ENCODE peak calls at places on chromosomes 4 and X, in eight cellular contexts. One of them, this sample, is unnamed.

GRCh38 chr4:3853388-3854035 is 87.3 kb downstream of the ADRA2C start:
- DNase-seq in Panc1: no peak
- DNase-seq in CD4-positive, alpha-beta T cell: no peak
- DNase-seq in GM06990: no peak
- DNase-seq in transverse colon: no peak
- DNase-seq in breast epithelium: no peak
- DNase-seq in suprapubic skin: no peak
- DNase-seq in mammary epithelial cell: no peak
- DNase-seq in this sample: no peak

GRCh38 chr4:57077550-57078311 is 32.5 kb downstream of the IGFBP7 start:
- DNase-seq in Panc1: no peak
- DNase-seq in CD4-positive, alpha-beta T cell: no peak
- DNase-seq in GM06990: no peak
- DNase-seq in transverse colon: no peak
- DNase-seq in breast epithelium: no peak
- DNase-seq in suprapubic skin: no peak
- DNase-seq in mammary epithelial cell: peak
- DNase-seq in this sample: peak

GRCh38 chr4:47270226-47270888 is 193.1 kb downstream of the COMMD8 start:
- DNase-seq in Panc1: no peak
- DNase-seq in CD4-positive, alpha-beta T cell: no peak
- DNase-seq in GM06990: no peak
- DNase-seq in transverse colon: no peak
- DNase-seq in breast epithelium: no peak
- DNase-seq in suprapubic skin: no peak
- DNase-seq in mammary epithelial cell: no peak
- DNase-seq in this sample: no peak

GRCh38 chr4:85209161-85209560 is 242.7 kb upstream of the WDFY3 start:
- DNase-seq in Panc1: no peak
- DNase-seq in CD4-positive, alpha-beta T cell: no peak
- DNase-seq in GM06990: no peak
- DNase-seq in transverse colon: no peak
- DNase-seq in breast epithelium: no peak
- DNase-seq in suprapubic skin: no peak
- DNase-seq in mammary epithelial cell: peak
- DNase-seq in this sample: no peak

GRCh38 chr4:30912098-30912719 is 192.0 kb downstream of the PCDH7 start:
- DNase-seq in Panc1: no peak
- DNase-seq in CD4-positive, alpha-beta T cell: no peak
- DNase-seq in GM06990: no peak
- DNase-seq in transverse colon: no peak
- DNase-seq in breast epithelium: no peak
- DNase-seq in suprapubic skin: no peak
- DNase-seq in mammary epithelial cell: no peak
- DNase-seq in this sample: no peak

GRCh38 chrX:25007059-25008053 is 8.4 kb downstream of the ARX start:
- DNase-seq in Panc1: no peak
- DNase-seq in CD4-positive, alpha-beta T cell: no peak
- DNase-seq in GM06990: no peak
- DNase-seq in transverse colon: no peak
- DNase-seq in breast epithelium: no peak
- DNase-seq in suprapubic skin: no peak
- DNase-seq in mammary epithelial cell: no peak
- DNase-seq in this sample: no peak

GRCh38 chrX:12981880-12982279 is 7.0 kb downstream of the TMSB4X start:
- DNase-seq in Panc1: no peak
- DNase-seq in CD4-positive, alpha-beta T cell: no peak
- DNase-seq in GM06990: no peak
- DNase-seq in transverse colon: no peak
- DNase-seq in breast epithelium: no peak
- DNase-seq in suprapubic skin: no peak
- DNase-seq in mammary epithelial cell: no peak
- DNase-seq in this sample: no peak

GRCh38 chrX:1351981-1352714 is 15.6 kb downstream of the IL3RA start:
- DNase-seq in Panc1: no peak
- DNase-seq in CD4-positive, alpha-beta T cell: no peak
- DNase-seq in GM06990: no peak
- DNase-seq in transverse colon: no peak
- DNase-seq in breast epithelium: no peak
- DNase-seq in suprapubic skin: no peak
- DNase-seq in mammary epithelial cell: no peak
- DNase-seq in this sample: no peak

GRCh38 chrX:129738466-129739308 is at the start of gene XPNPEP2:
- DNase-seq in Panc1: no peak
- DNase-seq in CD4-positive, alpha-beta T cell: no peak
- DNase-seq in GM06990: no peak
- DNase-seq in transverse colon: no peak
- DNase-seq in breast epithelium: no peak
- DNase-seq in suprapubic skin: no peak
- DNase-seq in mammary epithelial cell: no peak
- DNase-seq in this sample: no peak

GRCh38 chr4:37928421-37928820 is 31.8 kb upstream of the PTTG2 start:
- DNase-seq in Panc1: no peak
- DNase-seq in CD4-positive, alpha-beta T cell: no peak
- DNase-seq in GM06990: no peak
- DNase-seq in transverse colon: no peak
- DNase-seq in breast epithelium: no peak
- DNase-seq in suprapubic skin: no peak
- DNase-seq in mammary epithelial cell: no peak
- DNase-seq in this sample: no peak

GRCh38 chrX:7698248-7698647 is 144.7 kb upstream of the VCX start:
- DNase-seq in Panc1: no peak
- DNase-seq in CD4-positive, alpha-beta T cell: no peak
- DNase-seq in GM06990: no peak
- DNase-seq in transverse colon: no peak
- DNase-seq in breast epithelium: no peak
- DNase-seq in suprapubic skin: no peak
- DNase-seq in mammary epithelial cell: no peak
- DNase-seq in this sample: no peak

GRCh38 chr4:5142726-5143125 is 91.4 kb downstream of the STK32B start:
- DNase-seq in Panc1: no peak
- DNase-seq in CD4-positive, alpha-beta T cell: no peak
- DNase-seq in GM06990: no peak
- DNase-seq in transverse colon: peak
- DNase-seq in breast epithelium: no peak
- DNase-seq in suprapubic skin: no peak
- DNase-seq in mammary epithelial cell: peak
- DNase-seq in this sample: no peak

DNA sequence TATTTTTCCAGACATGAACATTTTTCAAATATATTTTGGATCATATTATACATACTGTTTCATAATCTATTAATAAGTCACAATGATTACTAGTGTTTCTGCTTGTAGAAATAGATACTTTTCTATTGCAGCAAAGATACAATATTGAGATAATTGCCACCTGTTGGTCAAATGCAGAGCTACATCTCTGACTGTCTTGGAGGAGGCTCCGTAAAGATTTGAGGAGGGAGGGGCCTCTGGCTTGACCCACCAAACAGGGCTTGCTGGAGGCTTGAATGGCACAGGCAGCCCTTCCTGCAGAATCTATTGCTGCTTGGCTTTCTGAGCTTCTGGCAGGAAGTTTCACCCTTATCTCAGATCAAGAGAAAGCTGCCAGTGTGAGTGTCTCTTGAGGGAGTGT is 99.3 kb upstream of the ARMCX2 start:
- DNase-seq in Panc1: no peak
- DNase-seq in CD4-positive, alpha-beta T cell: no peak
- DNase-seq in GM06990: no peak
- DNase-seq in transverse colon: no peak
- DNase-seq in breast epithelium: no peak
- DNase-seq in suprapubic skin: no peak
- DNase-seq in mammary epithelial cell: peak
- DNase-seq in this sample: no peak
- TF ChIP-seq CTCF in Panc1: peak
- TF ChIP-seq CTCF in CD4-positive, alpha-beta T cell: peak
- TF ChIP-seq CTCF in GM06990: peak
- TF ChIP-seq CTCF in transverse colon: peak
- TF ChIP-seq CTCF in breast epithelium: no peak
- TF ChIP-seq CTCF in suprapubic skin: peak
- TF ChIP-seq CTCF in mammary epithelial cell: peak
- TF ChIP-seq CTCF in this sample: peak

DNA sequence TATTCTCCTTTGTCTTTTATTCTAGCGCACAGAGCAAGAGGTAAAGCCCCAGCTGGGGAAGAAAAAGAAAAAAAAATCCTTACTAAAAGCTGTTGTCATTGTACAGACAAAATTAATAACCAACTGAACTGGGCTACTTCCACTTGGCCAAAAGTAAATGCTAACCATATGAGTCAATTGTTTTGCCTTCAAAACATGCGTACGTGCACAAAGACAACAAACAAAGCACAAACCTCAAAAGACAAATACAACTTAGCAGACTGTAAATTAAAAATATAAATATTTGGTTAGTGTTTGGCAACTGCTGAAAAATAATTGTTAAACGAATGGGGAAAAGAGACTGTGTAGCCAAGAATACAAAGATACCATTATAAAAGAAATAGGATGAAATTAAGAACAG is 5.9 kb downstream of the EDA2R start:
- DNase-seq in Panc1: no peak
- DNase-seq in CD4-positive, alpha-beta T cell: no peak
- DNase-seq in GM06990: no peak
- DNase-seq in transverse colon: no peak
- DNase-seq in breast epithelium: no peak
- DNase-seq in suprapubic skin: no peak
- DNase-seq in mammary epithelial cell: no peak
- DNase-seq in this sample: no peak
- TF ChIP-seq CTCF in Panc1: no peak
- TF ChIP-seq CTCF in CD4-positive, alpha-beta T cell: no peak
- TF ChIP-seq CTCF in GM06990: no peak
- TF ChIP-seq CTCF in transverse colon: no peak
- TF ChIP-seq CTCF in breast epithelium: no peak
- TF ChIP-seq CTCF in suprapubic skin: no peak
- TF ChIP-seq CTCF in mammary epithelial cell: no peak
- TF ChIP-seq CTCF in this sample: no peak

GRCh38 chr4:25356068-25356467 is 21.0 kb upstream of the ANAPC4 start:
- DNase-seq in Panc1: no peak
- DNase-seq in CD4-positive, alpha-beta T cell: no peak
- DNase-seq in GM06990: no peak
- DNase-seq in transverse colon: no peak
- DNase-seq in breast epithelium: no peak
- DNase-seq in suprapubic skin: no peak
- DNase-seq in mammary epithelial cell: no peak
- DNase-seq in this sample: no peak
- TF ChIP-seq CTCF in Panc1: no peak
- TF ChIP-seq CTCF in CD4-positive, alpha-beta T cell: no peak
- TF ChIP-seq CTCF in GM06990: no peak
- TF ChIP-seq CTCF in transverse colon: no peak
- TF ChIP-seq CTCF in breast epithelium: no peak
- TF ChIP-seq CTCF in suprapubic skin: no peak
- TF ChIP-seq CTCF in mammary epithelial cell: no peak
- TF ChIP-seq CTCF in this sample: no peak

DNA sequence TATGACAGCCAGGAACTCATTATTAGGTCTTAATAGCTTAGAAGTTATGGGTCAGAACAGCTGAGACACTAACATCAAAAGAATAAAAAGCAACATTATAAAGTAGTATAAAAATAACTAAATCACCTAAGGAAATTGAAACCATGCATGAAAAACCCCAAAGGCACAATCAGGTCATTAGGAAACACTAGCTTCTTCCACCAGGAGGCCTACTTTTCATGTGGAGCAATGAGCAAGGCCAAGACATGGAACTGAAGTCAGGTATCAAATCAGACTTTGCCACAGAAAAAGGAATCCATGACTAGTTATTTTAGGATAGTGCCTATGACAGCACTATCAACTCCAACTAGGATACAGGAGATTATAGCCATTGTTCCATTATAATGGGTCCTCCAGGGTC is 7.9 kb downstream of the HUWE1 start:
- DNase-seq in Panc1: no peak
- DNase-seq in CD4-positive, alpha-beta T cell: no peak
- DNase-seq in GM06990: no peak
- DNase-seq in transverse colon: no peak
- DNase-seq in breast epithelium: no peak
- DNase-seq in suprapubic skin: no peak
- DNase-seq in mammary epithelial cell: no peak
- DNase-seq in this sample: no peak
- TF ChIP-seq CTCF in Panc1: no peak
- TF ChIP-seq CTCF in CD4-positive, alpha-beta T cell: no peak
- TF ChIP-seq CTCF in GM06990: peak
- TF ChIP-seq CTCF in transverse colon: no peak
- TF ChIP-seq CTCF in breast epithelium: no peak
- TF ChIP-seq CTCF in suprapubic skin: no peak
- TF ChIP-seq CTCF in mammary epithelial cell: peak
- TF ChIP-seq CTCF in this sample: no peak

GRCh38 chr4:109826719-109827118 is 1.1 kb upstream of the RRH start:
- DNase-seq in Panc1: no peak
- DNase-seq in CD4-positive, alpha-beta T cell: no peak
- DNase-seq in GM06990: no peak
- DNase-seq in transverse colon: no peak
- DNase-seq in breast epithelium: no peak
- DNase-seq in suprapubic skin: no peak
- DNase-seq in mammary epithelial cell: no peak
- DNase-seq in this sample: no peak
- TF ChIP-seq CTCF in Panc1: peak
- TF ChIP-seq CTCF in CD4-positive, alpha-beta T cell: peak
- TF ChIP-seq CTCF in GM06990: peak
- TF ChIP-seq CTCF in transverse colon: peak
- TF ChIP-seq CTCF in breast epithelium: peak
- TF ChIP-seq CTCF in suprapubic skin: peak
- TF ChIP-seq CTCF in mammary epithelial cell: peak
- TF ChIP-seq CTCF in this sample: peak